ENCODE peak calls at places on chromosomes 13 and 19, in four cellular contexts. W is RWPE1, Z is GM23338, N is type B pancreatic cell. E is an unnamed sample.

GRCh38 chr19:45442927-45443461 is 19.3 kb upstream of the ERCC1 start:
- DNase-seq in W (no peak), Z (peak; percentile 69), N (no peak), E (no peak)

GRCh38 chr13:56189439-56189838 is 951.3 kb upstream of the PRR20A start:
- DNase-seq in N (no peak), W (no peak), Z (no peak), E (no peak)

GRCh38 chr19:31372245-31372781 is 23.1 kb upstream of the TSHZ3 start:
- DNase-seq in Z (no peak), N (no peak), W (no peak), E (no peak)

GRCh38 chr19:28727835-28728159 is 485.2 kb downstream of the UQCRFS1 start:
- DNase-seq in Z (no peak), W (no peak), N (no peak), E (no peak)

GRCh38 chr19:45884682-45885555 is 1.0 kb downstream of the IRF2BP1 start:
- DNase-seq in W (no peak), Z (peak; percentile 56), N (no peak), E (peak; percentile 46)

GRCh38 chr13:36778083-36778671 is 40.8 kb upstream of the RFXAP start:
- DNase-seq in N (no peak), Z (peak; percentile 65), W (no peak), E (no peak)

GRCh38 chr13:110471833-110472162 is 89.7 kb downstream of the RAB20 start:
- DNase-seq in N (no peak), Z (no peak), W (no peak), E (peak; percentile 91)

GRCh38 chr19:46009530-46010510 is 13.0 kb downstream of the PGLYRP1 start:
- DNase-seq in N (no peak), Z (peak; percentile 85), W (no peak), E (peak; percentile 75)

GRCh38 chr13:63700366-63700765 is 2284.7 kb upstream of the PCDH20 start:
- DNase-seq in N (no peak), Z (no peak), W (no peak), E (no peak)

GRCh38 chr19:623974-624373 is 9.4 kb downstream of the POLRMT start:
- DNase-seq in W (no peak), N (no peak), Z (no peak), E (no peak)

GRCh38 chr13:108213946-108214345 is 1.4 kb downstream of the LIG4 start:
- DNase-seq in N (no peak), Z (no peak), W (peak; percentile 30), E (no peak)

GRCh38 chr13:60047943-60048342 is 115.8 kb downstream of the DIAPH3 start:
- DNase-seq in W (no peak), N (no peak), Z (peak; percentile 43), E (no peak)

GRCh38 chr19:56838930-56839664 is 1.4 kb downstream of the PEG3 start:
- DNase-seq in Z (no peak), N (no peak), W (no peak), E (no peak)

GRCh38 chr13:50123515-50123861 is 108.2 kb downstream of the KCNRG start:
- DNase-seq in N (no peak), W (no peak), Z (no peak), E (no peak)

GRCh38 chr19:6047741-6048231 is 62.5 kb downstream of the RFX2 start:
- DNase-seq in N (peak; percentile 61), Z (peak; percentile 88), W (peak; percentile 40), E (no peak)

GRCh38 chr19:347946-348861 is 3.6 kb upstream of the MIER2 start:
- DNase-seq in N (no peak), Z (peak; percentile 73), W (no peak), E (no peak)

GRCh38 chr13:44837250-44837649 is 152.0 kb downstream of the NUFIP1 start:
- DNase-seq in Z (no peak), N (no peak), W (no peak), E (no peak)

GRCh38 chr13:99743079-99743478 is 228.5 kb downstream of the ZIC5 start:
- DNase-seq in Z (no peak), W (no peak), N (no peak), E (no peak)

GRCh38 chr13:91349992-91350911 is 2.8 kb downstream of the MIR17HG start:
- DNase-seq in W (no peak), N (no peak), Z (no peak), E (no peak)

GRCh38 chr19:49954092-49954825 is 6.7 kb downstream of the SIGLEC11 start:
- DNase-seq in N (no peak), W (no peak), Z (peak; percentile 26), E (no peak)

GRCh38 chr19:36092566-36092965 is 18.4 kb upstream of the OVOL3 start:
- DNase-seq in W (no peak), Z (no peak), N (no peak), E (no peak)

GRCh38 chr19:46618670-46619231 is 6.1 kb downstream of the PTGIR start:
- DNase-seq in N (no peak), Z (no peak), W (no peak), E (no peak)

GRCh38 chr13:48233097-48233885 is at the start of gene ITM2B:
- DNase-seq in N (peak; percentile 78), Z (peak; percentile 81), W (peak; percentile 79), E (peak; percentile 70)

GRCh38 chr19:11506101-11506555 is 489 bp upstream of the ZNF653 start:
- DNase-seq in W (no peak), Z (no peak), N (no peak), E (no peak)

GRCh38 chr19:48303367-48303766 is 22.0 kb upstream of the EMP3 start:
- DNase-seq in Z (no peak), W (no peak), N (no peak), E (no peak)

GRCh38 chr13:74046461-74046860 is 87.7 kb downstream of the KLF12 start:
- DNase-seq in W (no peak), Z (no peak), N (no peak), E (no peak)

GRCh38 chr19:20928371-20928770 is 5.3 kb downstream of the ZNF85 start:
- DNase-seq in N (peak; percentile 11), Z (no peak), W (no peak), E (no peak)

GRCh38 chr19:16285769-16286564 is 38.7 kb upstream of the KLF2 start:
- DNase-seq in Z (peak; percentile 46), N (no peak), W (no peak), E (no peak)

GRCh38 chr13:108961542-108962125 is 332.2 kb downstream of the MYO16 start:
- DNase-seq in W (peak; percentile 48), N (no peak), Z (peak; percentile 75), E (peak; percentile 49)

GRCh38 chr19:49635530-49636229 is 4.3 kb downstream of the RRAS start:
- DNase-seq in N (no peak), W (no peak), Z (peak; percentile 38), E (no peak)

GRCh38 chr13:48121733-48122132 is 26.8 kb upstream of the MED4 start:
- DNase-seq in W (no peak), Z (no peak), N (no peak), E (no peak)

GRCh38 chr19:13070425-13071140 is 32.1 kb downstream of the LYL1 start:
- DNase-seq in N (no peak), W (no peak), Z (no peak), E (no peak)

GRCh38 chr19:18501832-18502231 is 20.0 kb downstream of the ELL start:
- DNase-seq in N (no peak), W (no peak), Z (no peak), E (no peak)

GRCh38 chr13:73061478-73062275 is 2.9 kb downstream of the KLF5 start:
- DNase-seq in Z (peak; percentile 22), W (no peak), N (no peak), E (no peak)

DNA sequence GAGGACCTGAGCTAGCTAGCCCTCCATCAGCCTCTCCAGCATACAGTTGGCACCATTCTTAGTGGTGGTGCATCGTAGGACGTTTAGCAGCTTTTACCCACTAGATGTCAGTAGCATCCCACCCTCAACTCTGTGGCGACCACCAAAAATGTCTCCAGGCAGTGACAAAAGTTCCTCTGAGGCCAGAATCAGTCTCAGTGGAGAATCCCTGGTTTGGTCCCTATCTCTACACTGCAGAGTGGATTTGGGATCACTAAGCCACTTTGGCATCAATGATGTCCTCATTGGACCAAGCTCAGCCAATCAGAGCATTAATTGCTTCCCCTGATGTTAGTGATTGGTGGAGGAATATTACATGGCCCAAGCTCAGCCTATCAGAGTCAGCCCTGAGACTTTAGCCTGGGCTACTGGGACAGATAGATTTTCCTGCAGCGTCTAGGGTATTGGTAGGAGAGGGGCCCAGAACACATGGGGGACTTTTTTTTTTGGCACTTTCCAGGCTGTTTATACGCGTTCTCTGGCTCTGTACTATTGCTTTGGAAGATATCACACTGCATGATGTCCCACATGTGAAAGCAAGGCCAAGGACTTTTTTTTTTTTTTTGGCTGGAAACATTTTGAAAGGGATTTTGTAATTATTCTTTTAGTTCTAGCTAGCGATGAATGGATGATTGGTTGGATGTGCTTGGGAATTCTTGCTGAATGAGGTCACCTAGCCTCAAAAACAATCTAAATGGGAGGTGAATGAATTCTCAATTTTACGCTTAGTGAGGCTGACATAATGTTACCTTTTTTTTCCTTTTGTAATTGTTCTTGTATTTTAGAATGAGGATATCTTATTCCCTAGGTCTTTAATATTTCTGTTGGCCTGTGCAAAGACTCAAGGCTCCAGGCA is 7.0 kb downstream of the TMEM221 start:
- DNase-seq in N (no peak), Z (peak; percentile 75), W (peak; percentile 65), E (peak; percentile 37)
- TF ChIP-seq CTCF in N (peak; percentile 76), Z (peak; percentile 91), W (peak; percentile 62), E (peak; percentile 37)

GRCh38 chr13:21478881-21479808 is 20.0 kb upstream of the ZDHHC20 start:
- DNase-seq in Z (peak; percentile 87), W (peak; percentile 38), N (no peak), E (peak; percentile 49)
- TF ChIP-seq CTCF in Z (peak; percentile 71), W (peak; percentile 68), N (peak; percentile 84), E (peak; percentile 68)

DNA sequence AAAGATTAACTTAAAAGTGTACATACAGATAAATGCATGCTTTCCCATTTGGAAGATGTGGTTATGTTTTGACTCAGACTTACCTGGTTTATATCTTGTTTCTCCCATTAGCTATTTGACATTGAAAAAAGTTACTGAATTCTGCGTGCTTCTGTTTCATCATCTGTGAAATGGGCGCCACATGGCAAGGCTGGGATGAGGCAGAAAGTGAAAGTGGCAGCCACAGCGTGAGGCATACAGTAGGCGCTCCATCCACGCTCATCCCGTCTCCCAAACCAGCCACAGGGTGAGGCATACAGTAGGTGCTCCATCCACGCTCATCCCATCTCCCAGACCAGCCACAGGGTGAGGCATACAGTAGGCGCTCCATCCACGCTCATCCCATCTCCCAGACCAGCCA is 14.0 kb upstream of the TMEM255B start:
- DNase-seq in Z (no peak), W (no peak), N (no peak), E (no peak)
- TF ChIP-seq CTCF in Z (no peak), W (no peak), N (no peak), E (no peak)

GRCh38 chr19:42291437-42291815 is 10.5 kb upstream of the PRR19 start:
- DNase-seq in N (no peak), Z (peak; percentile 61), W (no peak), E (no peak)

GRCh38 chr19:42289556-42290041 is 12.3 kb upstream of the PRR19 start:
- DNase-seq in Z (no peak), W (no peak), N (no peak), E (no peak)

GRCh38 chr19:42290136-42290522 is 11.8 kb upstream of the PRR19 start:
- DNase-seq in N (no peak), Z (no peak), W (no peak), E (no peak)

GRCh38 chr19:42292042-42292960 is 9.6 kb upstream of the PRR19 start:
- DNase-seq in N (no peak), Z (no peak), W (no peak), E (no peak)

GRCh38 chr19:42290523-42291436 is 11.2 kb upstream of the PRR19 start:
- DNase-seq in Z (peak; percentile 44), W (no peak), N (no peak), E (no peak)
- TF ChIP-seq CTCF in Z (peak; percentile 61), W (peak; percentile 55), N (peak; percentile 67), E (peak; percentile 37)